ENCODE peak calls at places on chromosome 15, in eight cellular contexts. S is CD8-positive, alpha-beta memory T cell; D is H1; F is Peyer's patch; K is GM23338; Z is GM23248; P is stomach; M is sigmoid colon. X is an unnamed sample.

GRCh38 chr15:35750051-35750450 is 204.1 kb upstream of the DPH6 start:
- DNase-seq in S (no peak), D (no peak), F (no peak), K (no peak), Z (no peak), P (no peak), M (no peak), X (no peak)

GRCh38 chr15:86162172-86162591 is 82.5 kb downstream of the AGBL1 start:
- DNase-seq in S (no peak), D (no peak), F (no peak), K (no peak), Z (no peak), P (no peak), M (no peak), X (no peak)

GRCh38 chr15:29613951-29614382 is 208.3 kb downstream of the TJP1 start:
- DNase-seq in S (no peak), D (peak; percentile 67), F (no peak), K (peak; percentile 73), Z (peak; percentile 56), P (no peak), M (no peak), X (no peak)

GRCh38 chr15:99251436-99251821 is at the start of gene LRRC28:
- DNase-seq in S (no peak), D (no peak), F (no peak), K (no peak), Z (no peak), P (no peak), M (no peak), X (no peak)

GRCh38 chr15:50145451-50145872 is 26.4 kb upstream of the ATP8B4 start:
- DNase-seq in S (no peak), D (no peak), F (no peak), K (peak; percentile 85), Z (peak; percentile 85), P (no peak), M (no peak), X (peak; percentile 47)

GRCh38 chr15:29089731-29090616 is 179.6 kb downstream of the NSMCE3 start:
- DNase-seq in S (peak; percentile 45), D (no peak), F (no peak), K (peak; percentile 69), Z (no peak), P (no peak), M (peak; percentile 47), X (no peak)

GRCh38 chr15:42954291-42954690 is 33.7 kb upstream of the TTBK2 start:
- DNase-seq in S (no peak), D (no peak), F (no peak), K (no peak), Z (no peak), P (no peak), M (no peak), X (no peak)

GRCh38 chr15:49235446-49236207 is 65.6 kb downstream of the GALK2 start:
- DNase-seq in S (peak; percentile 51), D (peak; percentile 59), F (no peak), K (peak; percentile 83), Z (peak; percentile 87), P (no peak), M (peak; percentile 78), X (peak; percentile 41)

GRCh38 chr15:78808550-78808949 is 2.7 kb downstream of the ADAMTS7 start:
- DNase-seq in S (no peak), D (no peak), F (no peak), K (peak; percentile 79), Z (peak; percentile 42), P (no peak), M (no peak), X (no peak)

GRCh38 chr15:101620645-101621044 is 31.5 kb downstream of the TM2D3 start:
- DNase-seq in S (no peak), D (no peak), F (no peak), K (no peak), Z (no peak), P (no peak), M (no peak), X (no peak)

GRCh38 chr15:74245342-74245931 is 9.3 kb downstream of the CCDC33 start:
- DNase-seq in S (no peak), D (no peak), F (no peak), K (peak; percentile 68), Z (peak; percentile 20), P (no peak), M (no peak), X (no peak)

GRCh38 chr15:72116680-72117447 is 1.1 kb downstream of the MYO9A start:
- DNase-seq in S (peak; percentile 62), D (no peak), F (peak; percentile 31), K (peak; percentile 70), Z (peak; percentile 59), P (no peak), M (peak; percentile 75), X (no peak)

GRCh38 chr15:39934415-39935044 is 615 bp downstream of the EIF2AK4 start:
- DNase-seq in S (no peak), D (no peak), F (no peak), K (no peak), Z (peak; percentile 55), P (no peak), M (no peak), X (no peak)

GRCh38 chr15:39936681-39937080 is 2.8 kb downstream of the EIF2AK4 start:
- DNase-seq in S (no peak), D (no peak), F (no peak), K (no peak), Z (no peak), P (no peak), M (no peak), X (no peak)

GRCh38 chr15:39936187-39936586 is 2.3 kb downstream of the EIF2AK4 start:
- DNase-seq in S (no peak), D (no peak), F (no peak), K (no peak), Z (peak; percentile 75), P (no peak), M (no peak), X (no peak)

GRCh38 chr15:39931615-39932014 is 2.3 kb upstream of the EIF2AK4 start:
- DNase-seq in S (no peak), D (no peak), F (no peak), K (no peak), Z (peak; percentile 16), P (no peak), M (no peak), X (no peak)

GRCh38 chr15:39935241-39935640 is 1.3 kb downstream of the EIF2AK4 start:
- DNase-seq in S (no peak), D (no peak), F (no peak), K (no peak), Z (no peak), P (no peak), M (no peak), X (no peak)
- H3K4me3 ChIP-seq in S (no peak overlapping the region), D (peak overlapping the region; percentile 91), F (no peak overlapping the region), K (peak overlapping the region; percentile 89), Z (peak overlapping the region; percentile 91), P (no peak overlapping the region), M (no peak overlapping the region), X (no peak overlapping the region)

GRCh38 chr15:76147906-76148553 is 88.2 kb downstream of the TMEM266 start:
- DNase-seq in S (peak; percentile 62), D (peak; percentile 95), F (peak; percentile 59), K (peak; percentile 76), Z (peak; percentile 52), P (peak; percentile 68), M (peak; percentile 61), X (no peak)
- H3K4me3 ChIP-seq in S (no peak overlapping the region), D (no peak overlapping the region), F (no peak overlapping the region), K (no peak overlapping the region), Z (no peak overlapping the region), P (no peak overlapping the region), M (no peak overlapping the region), X (no peak overlapping the region)

GRCh38 chr15:91562698-91563097 is 290.8 kb upstream of the SLCO3A1 start:
- DNase-seq in S (no peak), D (no peak), F (no peak), K (no peak), Z (no peak), P (no peak), M (no peak), X (no peak)

GRCh38 chr15:91559066-91559465 is 294.4 kb upstream of the SLCO3A1 start:
- DNase-seq in S (no peak), D (no peak), F (no peak), K (no peak), Z (no peak), P (no peak), M (no peak), X (no peak)

GRCh38 chr15:91566116-91566515 is 287.4 kb upstream of the SLCO3A1 start:
- DNase-seq in S (no peak), D (no peak), F (no peak), K (no peak), Z (no peak), P (no peak), M (no peak), X (no peak)

GRCh38 chr15:91561371-91562100 is 292.0 kb upstream of the SLCO3A1 start:
- DNase-seq in S (no peak), D (no peak), F (no peak), K (no peak), Z (peak; percentile 97), P (no peak), M (peak; percentile 67), X (no peak)
- H3K4me3 ChIP-seq in S (no peak overlapping the region), D (no peak overlapping the region), F (no peak overlapping the region), K (no peak overlapping the region), Z (peak overlapping the region; percentile 57), P (no peak overlapping the region), M (no peak overlapping the region), X (no peak overlapping the region)

GRCh38 chr15:69300129-69300588 is 1.4 kb downstream of the PAQR5 start:
- DNase-seq in S (no peak), D (peak; percentile 62), F (no peak), K (peak; percentile 71), Z (no peak), P (peak; percentile 69), M (no peak), X (no peak)
- H3K4me3 ChIP-seq in S (no peak overlapping the region), D (peak overlapping the region; percentile 55), F (no peak overlapping the region), K (peak overlapping the region; percentile 74), Z (no peak overlapping the region), P (peak overlapping the region; percentile 64), M (no peak overlapping the region), X (no peak overlapping the region)

DNA sequence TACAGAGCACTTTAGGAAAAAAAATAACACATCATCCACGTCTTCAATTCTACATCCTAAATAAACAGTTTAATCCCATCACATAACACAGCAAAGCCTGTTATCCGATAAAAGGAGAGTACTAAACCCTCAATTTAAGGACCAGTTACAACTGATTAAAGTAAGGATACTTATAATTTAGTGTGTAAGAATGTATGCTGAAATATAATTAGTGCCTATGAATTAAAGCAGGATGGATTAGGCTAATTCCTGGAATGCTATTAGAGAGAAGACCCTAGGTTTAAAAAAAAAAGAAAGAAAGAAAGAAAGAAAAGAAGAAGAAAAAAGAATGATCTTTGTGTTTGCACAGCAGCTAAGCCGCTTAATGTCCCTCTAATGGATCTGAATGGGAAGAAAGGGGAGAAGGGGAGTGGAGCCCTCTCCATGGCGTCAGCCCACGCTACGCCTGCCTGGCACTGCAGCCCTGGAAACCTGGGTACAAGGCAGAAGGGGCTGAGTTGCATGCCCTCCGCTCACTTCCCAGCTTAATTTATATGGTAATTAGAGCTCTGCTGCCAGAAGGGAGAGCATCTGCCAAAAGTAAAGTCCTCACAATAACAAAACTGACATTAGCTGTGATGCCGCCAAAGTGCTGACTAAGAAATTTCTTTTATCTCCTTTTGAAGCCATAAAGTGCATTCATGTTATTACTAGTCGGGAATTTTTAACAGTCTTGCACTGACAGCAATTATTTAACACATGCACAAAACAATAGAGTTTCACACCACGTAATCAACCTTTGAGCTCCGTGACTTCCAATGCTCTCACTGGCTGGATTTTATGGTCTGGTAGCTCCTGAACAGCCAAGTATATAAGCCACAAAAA is 89.9 kb downstream of the FSIP1 start:
- DNase-seq in S (no peak), D (no peak), F (no peak), K (peak; percentile 49), Z (no peak), P (no peak), M (no peak), X (peak; percentile 11)
- H3K4me3 ChIP-seq in S (no peak overlapping the region), D (no peak overlapping the region), F (no peak overlapping the region), K (peak overlapping the region; percentile 23), Z (no peak overlapping the region), P (no peak overlapping the region), M (peak overlapping the region; percentile 29), X (no peak overlapping the region)

X was measured in iPS DF 6.9.